ENCODE peak calls at places on chromosomes 1 and 21, in five cellular contexts. R is SK-N-SH; G is HAP-1; P is cardiac muscle cell; T is CD4-positive, alpha-beta memory T cell. N is an unnamed sample.

GRCh38 chr21:17802568-17802967 is 16.6 kb downstream of the C21orf91 start:
- DNase-seq in G (no peak), P (no peak), T (no peak), R (no peak), N (no peak)

GRCh38 chr1:175504875-175505555 is 238.4 kb downstream of the TNR start:
- DNase-seq in G (no peak), R (no peak), P (peak; percentile 32), T (no peak), N (no peak)

GRCh38 chr1:118335372-118335771 is 150.3 kb upstream of the SPAG17 start:
- DNase-seq in R (no peak), T (no peak), G (no peak), P (no peak), N (no peak)

GRCh38 chr21:36310016-36310415 is 10.0 kb upstream of the MORC3 start:
- DNase-seq in T (peak; percentile 19), R (no peak), G (no peak), P (no peak), N (no peak)

GRCh38 chr1:29975036-29975694 is 738.8 kb downstream of the PTPRU start:
- DNase-seq in G (peak; percentile 66), P (peak; percentile 79), T (no peak), R (no peak), N (no peak)

GRCh38 chr1:47908258-47908657 is 88.9 kb downstream of the TRABD2B start:
- DNase-seq in G (no peak), R (no peak), T (no peak), P (no peak), N (no peak)

GRCh38 chr1:120179420-120180348 is 3.4 kb upstream of the SEC22B start:
- DNase-seq in T (no peak), G (peak; percentile 66), P (peak; percentile 17), R (peak; percentile 5), N (no peak)

GRCh38 chr1:181043025-181043880 is 9.5 kb downstream of the MR1 start:
- DNase-seq in R (no peak), G (peak; percentile 54), P (no peak), T (no peak), N (no peak)

GRCh38 chr1:53572061-53572801 is 113.0 kb downstream of the DMRTB1 start:
- DNase-seq in P (peak; percentile 87), G (peak; percentile 40), R (peak; percentile 84), T (no peak), N (no peak)

GRCh38 chr1:227894831-227895451 is 52.8 kb downstream of the WNT9A start:
- DNase-seq in R (no peak), P (no peak), G (peak; percentile 4), T (no peak), N (no peak)

GRCh38 chr1:64493864-64494263 is 23.9 kb downstream of the CACHD1 start:
- DNase-seq in G (peak; percentile 87), T (no peak), P (peak; percentile 46), R (no peak), N (no peak)

GRCh38 chr1:103525114-103525606 is 339 bp upstream of the RNPC3 start:
- DNase-seq in P (peak; percentile 76), G (no peak), R (peak; percentile 58), T (peak; percentile 51), N (peak; percentile 7)

GRCh38 chr21:31173881-31174555 is 135.7 kb upstream of the KRTAP19-8 start:
- DNase-seq in P (peak; percentile 43), T (no peak), G (peak; percentile 70), R (peak; percentile 76), N (no peak)

GRCh38 chr1:153312569-153313186 is at the start of gene PGLYRP3:
- DNase-seq in R (no peak), T (no peak), G (no peak), P (peak; percentile 14), N (no peak)

GRCh38 chr1:203286161-203286984 is 18.9 kb upstream of the BTG2 start:
- DNase-seq in R (no peak), G (no peak), T (no peak), P (peak; percentile 36), N (no peak)

GRCh38 chr1:94522304-94522703 is 19.3 kb downstream of the F3 start:
- DNase-seq in G (peak; percentile 49), P (peak; percentile 51), R (no peak), T (no peak), N (no peak)

GRCh38 chr1:243287652-243288051 is 31.8 kb downstream of the SDCCAG8 start:
- DNase-seq in R (no peak), G (no peak), P (no peak), T (no peak), N (no peak)

GRCh38 chr1:51314974-51315373 is 15.4 kb downstream of the TTC39A start:
- DNase-seq in P (no peak), R (no peak), T (no peak), G (no peak), N (no peak)

GRCh38 chr1:168368131-168368530 is 87.5 kb downstream of the TBX19 start:
- DNase-seq in R (no peak), G (no peak), T (no peak), P (no peak), N (no peak)

GRCh38 chr1:244104309-244105060 is 53.4 kb downstream of the ZBTB18 start:
- DNase-seq in R (peak; percentile 44), P (no peak), T (no peak), G (no peak), N (no peak)

GRCh38 chr1:246221390-246222240 is 285.5 kb downstream of the SMYD3 start:
- DNase-seq in T (no peak), R (no peak), P (no peak), G (no peak), N (no peak)

DNA sequence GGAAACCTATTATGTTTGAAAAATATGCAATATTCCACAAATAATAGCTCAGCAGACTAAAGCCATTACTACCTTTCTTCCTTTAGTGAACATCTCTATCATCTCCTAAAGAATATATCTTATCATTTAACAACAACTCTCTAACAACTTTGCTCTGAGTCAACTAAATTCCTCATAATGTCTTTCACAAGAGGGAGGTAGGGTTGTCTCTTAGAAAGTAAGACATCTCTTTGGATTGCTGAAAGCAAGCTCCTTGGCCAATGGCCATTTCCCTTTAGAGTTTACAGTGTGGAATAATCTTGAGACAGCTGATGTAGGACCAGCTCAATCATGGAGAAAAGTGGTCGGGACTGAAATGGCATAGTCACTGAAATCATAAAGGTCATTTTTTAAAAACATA is 91.3 kb downstream of the SLC44A5 start:
- DNase-seq in P (no peak), T (no peak), R (no peak), G (no peak), N (no peak)
- H3K4me1 ChIP-seq in P (peaks cover 7% of the 10 kb centered on the region), T (no peaks in the 10 kb centered on the region), R (no peaks in the 10 kb centered on the region), G (peaks cover 10% of the 10 kb centered on the region), N (no peaks in the 10 kb centered on the region)

GRCh38 chr1:198902616-198903140 is 263.8 kb downstream of the PTPRC start:
- DNase-seq in G (peak; percentile 23), P (no peak), R (no peak), T (no peak), N (no peak)
- H3K4me3 ChIP-seq in G (no peak overlapping the region), P (no peak overlapping the region), R (no peak overlapping the region), T (no peak overlapping the region), N (no peak overlapping the region)

GRCh38 chr1:36382231-36382630 is 3.5 kb downstream of the STK40 start:
- DNase-seq in P (no peak), R (no peak), T (no peak), G (no peak), N (no peak)
- H3K4me1 ChIP-seq in P (peaks cover 18% of the 10 kb centered on the region), R (peaks cover 32% of the 10 kb centered on the region), T (peaks cover 80% of the 10 kb centered on the region), G (peaks cover 14% of the 10 kb centered on the region), N (peaks cover 4% of the 10 kb centered on the region)

DNA sequence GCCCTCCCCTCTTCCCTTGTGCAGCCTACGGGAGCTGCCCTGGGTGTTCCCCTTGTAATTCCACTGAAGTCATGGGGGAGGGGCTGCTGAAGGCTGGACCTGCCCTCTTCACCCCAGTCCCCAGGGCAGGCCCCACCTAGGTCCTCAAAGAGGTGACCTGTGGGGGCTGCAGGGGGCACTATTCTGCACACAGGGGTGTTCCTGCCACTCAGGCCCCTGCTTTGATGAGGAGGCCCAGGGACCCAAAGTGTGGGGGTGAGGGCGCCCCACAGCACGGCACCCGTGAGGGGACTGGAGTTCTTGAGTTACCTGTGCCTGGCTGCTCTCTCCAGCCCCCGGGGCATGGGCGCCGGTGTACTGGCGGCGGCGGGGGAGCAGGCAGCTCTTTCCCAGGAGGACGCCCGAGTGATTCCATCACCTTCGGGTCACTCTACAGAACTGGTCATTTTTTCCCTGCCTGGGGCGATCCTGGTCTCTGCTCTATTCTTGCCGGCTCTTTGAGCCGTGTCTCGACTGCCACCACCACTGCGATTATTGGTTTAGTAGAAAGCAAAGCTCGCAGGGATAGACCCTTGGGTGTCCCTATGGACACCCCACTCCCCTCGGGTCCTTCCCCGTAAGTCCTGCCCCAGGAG is 6.9 kb upstream of the PRDM16 start:
- DNase-seq in R (no peak), T (no peak), G (no peak), P (no peak), N (no peak)
- H3K4me3 ChIP-seq in R (no peak overlapping the region), T (no peak overlapping the region), G (no peak overlapping the region), P (no peak overlapping the region), N (no peak overlapping the region)

GRCh38 chr1:116006486-116006964 is 30.2 kb downstream of the SLC22A15 start:
- DNase-seq in R (no peak), G (no peak), T (peak; percentile 17), P (no peak), N (no peak)
- H3K4me1 ChIP-seq in R (peaks cover 11% of the 10 kb centered on the region), G (no peaks in the 10 kb centered on the region), T (peaks cover 13% of the 10 kb centered on the region), P (no peaks in the 10 kb centered on the region), N (no peaks in the 10 kb centered on the region)

GRCh38 chr1:111486431-111486830 is 12.6 kb downstream of the C1orf162 start:
- DNase-seq in T (no peak), G (no peak), P (no peak), R (no peak), N (no peak)
- H3K4me3 ChIP-seq in T (no peak overlapping the region), G (no peak overlapping the region), P (no peak overlapping the region), R (no peak overlapping the region), N (no peak overlapping the region)

DNA sequence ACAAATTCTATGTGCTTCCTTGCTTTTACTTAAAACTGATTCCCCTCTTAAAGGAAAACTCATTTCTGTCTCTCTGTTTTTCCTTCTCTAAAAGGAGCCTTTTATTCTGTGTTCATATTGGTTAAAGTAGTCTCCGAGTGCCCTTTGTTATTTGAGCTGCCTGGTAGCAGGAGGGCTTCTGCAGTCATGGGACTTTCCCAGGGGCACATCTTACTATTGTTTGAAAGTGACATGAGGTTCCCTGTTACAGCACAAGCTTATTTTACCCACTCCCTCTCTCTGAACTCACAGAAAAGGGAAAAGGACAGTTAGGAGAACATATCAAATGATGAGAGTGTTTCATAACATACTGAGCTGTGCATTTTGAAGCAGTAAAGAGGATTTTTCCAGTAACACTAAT is 58.1 kb upstream of the ANGPTL1 start:
- DNase-seq in G (no peak), P (no peak), T (no peak), R (no peak), N (no peak)
- H3K4me1 ChIP-seq in G (peaks cover 13% of the 10 kb centered on the region), P (no peaks in the 10 kb centered on the region), T (no peaks in the 10 kb centered on the region), R (no peaks in the 10 kb centered on the region), N (no peaks in the 10 kb centered on the region)